ENCODE peak calls at places on chromosomes 12 and 14, in seven cellular contexts. O is transverse colon, W is mucosa of descending colon, A is AG10803, S is choroid plexus epithelial cell, K is lower leg skin, I is right lobe of liver. C is an unnamed sample.
A peak's percentile ranks its signal among the peaks of the same experiment; 100 is the strongest.

GRCh38 chr14:63726499-63726898 is 1.4 kb downstream of the SGPP1 start:
- DNase-seq in O (no peak), W (no peak), A (no peak), S (no peak), K (no peak), I (no peak), C (no peak)

GRCh38 chr12:114319422-114319821 is 86.5 kb downstream of the TBX5 start:
- DNase-seq in O (no peak), W (no peak), A (peak; percentile 70), S (no peak), K (no peak), I (no peak), C (no peak)

GRCh38 chr12:39122562-39123204 is 217.3 kb upstream of the CPNE8 start:
- DNase-seq in O (no peak), W (no peak), A (no peak), S (no peak), K (no peak), I (no peak), C (no peak)

GRCh38 chr14:72495668-72496067 is 398.2 kb downstream of the DPF3 start:
- DNase-seq in O (no peak), W (no peak), A (no peak), S (peak; percentile 23), K (peak; percentile 29), I (no peak), C (no peak)

GRCh38 chr12:67269632-67270578 is 747 bp downstream of the CAND1 start:
- DNase-seq in O (peak; percentile 54), W (peak; percentile 77), A (peak; percentile 24), S (peak; percentile 35), K (no peak), I (peak; percentile 71), C (no peak)

GRCh38 chr12:106498056-106498455 is 84.7 kb upstream of the RFX4 start:
- DNase-seq in O (no peak), W (no peak), A (no peak), S (peak; percentile 72), K (peak; percentile 16), I (no peak), C (no peak)

GRCh38 chr12:12469386-12469785 is 93.3 kb downstream of the DUSP16 start:
- DNase-seq in O (no peak), W (no peak), A (no peak), S (no peak), K (peak; percentile 79), I (no peak), C (no peak)

GRCh38 chr14:73457050-73457934 is 1.1 kb downstream of the NUMB start:
- DNase-seq in O (no peak), W (no peak), A (peak; percentile 33), S (peak; percentile 35), K (peak; percentile 56), I (peak; percentile 71), C (peak; percentile 17)

GRCh38 chr12:31853520-31853919 is 105.7 kb upstream of the RESF1 start:
- DNase-seq in O (no peak), W (no peak), A (no peak), S (no peak), K (no peak), I (no peak), C (no peak)

GRCh38 chr14:58663494-58664111 is 25.8 kb downstream of the DACT1 start:
- DNase-seq in O (peak; percentile 21), W (no peak), A (peak; percentile 91), S (peak; percentile 96), K (no peak), I (no peak), C (no peak)

GRCh38 chr14:24390696-24391468 is 7.9 kb upstream of the NYNRIN start:
- DNase-seq in O (no peak), W (no peak), A (no peak), S (no peak), K (no peak), I (no peak), C (no peak)

GRCh38 chr14:75548544-75548943 is 26.3 kb downstream of the BATF start:
- DNase-seq in O (peak; percentile 51), W (no peak), A (no peak), S (peak; percentile 92), K (no peak), I (no peak), C (no peak)

GRCh38 chr12:114670257-114670955 is 13.6 kb downstream of the TBX3 start:
- DNase-seq in O (no peak), W (no peak), A (no peak), S (no peak), K (no peak), I (no peak), C (no peak)

GRCh38 chr12:13229504-13229903 is 33.0 kb downstream of the EMP1 start:
- DNase-seq in O (no peak), W (no peak), A (no peak), S (no peak), K (no peak), I (no peak), C (no peak)

GRCh38 chr12:51383281-51383905 is 7.8 kb downstream of the GALNT6 start:
- DNase-seq in O (no peak), W (no peak), A (no peak), S (no peak), K (no peak), I (no peak), C (no peak)

GRCh38 chr12:70364695-70365397 is 1.2 kb upstream of the KCNMB4 start:
- DNase-seq in O (no peak), W (no peak), A (no peak), S (no peak), K (no peak), I (no peak), C (no peak)

GRCh38 chr12:79098530-79098929 is 234.0 kb downstream of the SYT1 start:
- DNase-seq in O (no peak), W (no peak), A (no peak), S (peak; percentile 58), K (no peak), I (no peak), C (no peak)

GRCh38 chr14:76918176-76918750 is 92.1 kb downstream of the LRRC74A start:
- DNase-seq in O (peak; percentile 52), W (peak; percentile 70), A (peak; percentile 96), S (peak; percentile 84), K (peak; percentile 86), I (peak; percentile 67), C (no peak)

GRCh38 chr14:94650444-94650775 is 38.2 kb downstream of the SERPINA3 start:
- DNase-seq in O (no peak), W (no peak), A (no peak), S (no peak), K (no peak), I (no peak), C (no peak)

GRCh38 chr14:35959835-35960234 is 133.7 kb downstream of the BRMS1L start:
- DNase-seq in O (no peak), W (no peak), A (no peak), S (no peak), K (no peak), I (no peak), C (no peak)

GRCh38 chr12:104057771-104058197 is 6.5 kb upstream of the HCFC2 start:
- DNase-seq in O (no peak), W (no peak), A (no peak), S (peak; percentile 54), K (no peak), I (no peak), C (no peak)

GRCh38 chr12:98422809-98423208 is 92.6 kb upstream of the TMPO start:
- DNase-seq in O (peak; percentile 75), W (peak; percentile 79), A (no peak), S (no peak), K (no peak), I (no peak), C (no peak)

GRCh38 chr14:78598046-78598652 is 428.0 kb downstream of the NRXN3 start:
- DNase-seq in O (peak; percentile 18), W (no peak), A (peak; percentile 49), S (peak; percentile 75), K (no peak), I (peak; percentile 56), C (no peak)

GRCh38 chr14:52071675-52072074 is 2.8 kb upstream of the NID2 start:
- DNase-seq in O (no peak), W (no peak), A (no peak), S (peak; percentile 68), K (no peak), I (no peak), C (no peak)

GRCh38 chr14:84458881-84459280 is 1071.1 kb upstream of the FLRT2 start:
- DNase-seq in O (no peak), W (no peak), A (no peak), S (no peak), K (no peak), I (no peak), C (no peak)

GRCh38 chr14:99389171-99389826 is 91.4 kb downstream of the SETD3 start:
- DNase-seq in O (peak; percentile 67), W (no peak), A (peak; percentile 24), S (peak; percentile 30), K (no peak), I (no peak), C (peak; percentile 4)
- H3K4me3 ChIP-seq in O (no peak overlapping the region), W (no peak overlapping the region), A (no peak overlapping the region), S (no peak overlapping the region), K (no peak overlapping the region), I (no peak overlapping the region), C (no peak overlapping the region)

GRCh38 chr12:57546438-57547365 is at the start of gene DCTN2:
- DNase-seq in O (peak; percentile 97), W (peak; percentile 97), A (peak; percentile 97), S (peak; percentile 98), K (peak; percentile 97), I (peak; percentile 96), C (peak; percentile 84)

GRCh38 chr12:57549909-57550627 is at the start of gene KIF5A:
- DNase-seq in O (peak; percentile 49), W (peak; percentile 56), A (no peak), S (no peak), K (no peak), I (no peak), C (peak; percentile 75)

GRCh38 chr12:57547366-57548315 is 649 bp upstream of the DCTN2 start:
- DNase-seq in O (no peak), W (no peak), A (no peak), S (no peak), K (no peak), I (no peak), C (no peak)

GRCh38 chr12:57549203-57549908 is 488 bp upstream of the KIF5A start:
- DNase-seq in O (no peak), W (no peak), A (no peak), S (no peak), K (no peak), I (no peak), C (no peak)

DNA sequence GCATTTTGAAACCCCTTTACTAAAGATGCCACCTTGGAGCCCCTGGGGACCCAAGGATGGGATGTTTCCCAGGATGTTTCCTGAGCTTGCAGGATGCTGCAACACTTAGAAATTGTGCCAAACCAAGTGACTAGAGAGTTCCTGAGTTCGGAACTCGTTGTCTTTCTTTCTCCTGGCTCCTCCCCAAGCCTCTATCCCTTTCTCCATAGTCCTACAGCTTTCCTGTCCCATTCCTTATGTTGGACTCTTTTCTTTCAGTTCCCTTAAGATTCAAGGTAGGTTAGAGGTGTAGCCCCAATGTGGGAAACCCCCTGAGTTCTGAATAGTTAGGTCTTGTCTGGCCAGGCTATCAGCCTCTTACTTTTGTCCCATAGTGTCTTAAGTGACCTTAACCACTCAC is 1.4 kb upstream of the KIF5A start:
- DNase-seq in O (no peak), W (no peak), A (no peak), S (no peak), K (no peak), I (no peak), C (no peak)
- H3K4me3 ChIP-seq in O (no peak overlapping the region), W (no peak overlapping the region), A (no peak overlapping the region), S (no peak overlapping the region), K (no peak overlapping the region), I (no peak overlapping the region), C (no peak overlapping the region)

GRCh38 chr12:124007810-124008570 is 35.0 kb downstream of the ZNF664 start:
- DNase-seq in O (no peak), W (no peak), A (peak; percentile 34), S (peak; percentile 62), K (no peak), I (no peak), C (no peak)
- H3K4me3 ChIP-seq in O (no peak overlapping the region), W (no peak overlapping the region), A (no peak overlapping the region), S (no peak overlapping the region), K (no peak overlapping the region), I (no peak overlapping the region), C (no peak overlapping the region)

GRCh38 chr14:33342299-33342974 is 403.8 kb downstream of the NPAS3 start:
- DNase-seq in O (no peak), W (no peak), A (no peak), S (peak; percentile 12), K (no peak), I (no peak), C (no peak)
- H3K4me3 ChIP-seq in O (no peak overlapping the region), W (no peak overlapping the region), A (no peak overlapping the region), S (no peak overlapping the region), K (no peak overlapping the region), I (no peak overlapping the region), C (no peak overlapping the region)

C was measured in CD8-positive, alpha-beta memory T cell.